ENCODE peak calls at places on chromosome 14, in ten cellular contexts. One of them, this sample, is unnamed.

GRCh38 chr14:36582011-36582873 is at the start of gene NKX2-8:
- DNase-seq in stomach: no peak
- DNase-seq in bronchial epithelial cell: no peak
- DNase-seq in choroid plexus epithelial cell: no peak
- DNase-seq in AG04450: no peak
- DNase-seq in tibial artery: no peak
- DNase-seq in GM12865: no peak
- DNase-seq in naive thymus-derived CD4-positive, alpha-beta T cell: no peak
- DNase-seq in astrocyte of the spinal cord: no peak
- DNase-seq in fibroblast of lung: no peak
- DNase-seq in this sample: no peak

GRCh38 chr14:69077841-69078240 is 75.1 kb downstream of the DCAF5 start:
- DNase-seq in stomach: no peak
- DNase-seq in bronchial epithelial cell: peak; percentile 92
- DNase-seq in choroid plexus epithelial cell: peak; percentile 90
- DNase-seq in AG04450: peak; percentile 53
- DNase-seq in tibial artery: no peak
- DNase-seq in GM12865: no peak
- DNase-seq in naive thymus-derived CD4-positive, alpha-beta T cell: no peak
- DNase-seq in astrocyte of the spinal cord: peak; percentile 86
- DNase-seq in fibroblast of lung: peak; percentile 65
- DNase-seq in this sample: peak; percentile 81

GRCh38 chr14:94051115-94051514 is 25.0 kb downstream of the OTUB2 start:
- DNase-seq in stomach: peak; percentile 45
- DNase-seq in bronchial epithelial cell: peak; percentile 31
- DNase-seq in choroid plexus epithelial cell: peak; percentile 68
- DNase-seq in AG04450: peak; percentile 15
- DNase-seq in tibial artery: peak; percentile 58
- DNase-seq in GM12865: no peak
- DNase-seq in naive thymus-derived CD4-positive, alpha-beta T cell: no peak
- DNase-seq in astrocyte of the spinal cord: peak; percentile 68
- DNase-seq in fibroblast of lung: peak; percentile 49
- DNase-seq in this sample: no peak

GRCh38 chr14:54366726-54367707 is 29.8 kb upstream of the CDKN3 start:
- DNase-seq in stomach: peak; percentile 42
- DNase-seq in bronchial epithelial cell: peak; percentile 33
- DNase-seq in choroid plexus epithelial cell: peak; percentile 89
- DNase-seq in AG04450: peak; percentile 32
- DNase-seq in tibial artery: no peak
- DNase-seq in GM12865: peak; percentile 58
- DNase-seq in naive thymus-derived CD4-positive, alpha-beta T cell: peak; percentile 46
- DNase-seq in astrocyte of the spinal cord: peak; percentile 73
- DNase-seq in fibroblast of lung: peak; percentile 70
- DNase-seq in this sample: no peak

GRCh38 chr14:98953544-98954346 is 318.3 kb downstream of the BCL11B start:
- DNase-seq in stomach: peak; percentile 52
- DNase-seq in bronchial epithelial cell: peak; percentile 80
- DNase-seq in choroid plexus epithelial cell: no peak
- DNase-seq in AG04450: no peak
- DNase-seq in tibial artery: peak; percentile 89
- DNase-seq in GM12865: no peak
- DNase-seq in naive thymus-derived CD4-positive, alpha-beta T cell: no peak
- DNase-seq in astrocyte of the spinal cord: peak; percentile 29
- DNase-seq in fibroblast of lung: peak; percentile 86
- DNase-seq in this sample: peak; percentile 72

GRCh38 chr14:68291820-68292219 is 472.2 kb downstream of the RAD51B start:
- DNase-seq in stomach: no peak
- DNase-seq in bronchial epithelial cell: no peak
- DNase-seq in choroid plexus epithelial cell: peak; percentile 23
- DNase-seq in AG04450: no peak
- DNase-seq in tibial artery: no peak
- DNase-seq in GM12865: no peak
- DNase-seq in naive thymus-derived CD4-positive, alpha-beta T cell: no peak
- DNase-seq in astrocyte of the spinal cord: no peak
- DNase-seq in fibroblast of lung: no peak
- DNase-seq in this sample: no peak

GRCh38 chr14:73386342-73386741 is 72.0 kb downstream of the NUMB start:
- DNase-seq in stomach: no peak
- DNase-seq in bronchial epithelial cell: no peak
- DNase-seq in choroid plexus epithelial cell: peak; percentile 35
- DNase-seq in AG04450: no peak
- DNase-seq in tibial artery: no peak
- DNase-seq in GM12865: no peak
- DNase-seq in naive thymus-derived CD4-positive, alpha-beta T cell: no peak
- DNase-seq in astrocyte of the spinal cord: peak; percentile 16
- DNase-seq in fibroblast of lung: peak; percentile 8
- DNase-seq in this sample: no peak

GRCh38 chr14:91830777-91831176 is 36.6 kb downstream of the TC2N start:
- DNase-seq in stomach: peak; percentile 68
- DNase-seq in bronchial epithelial cell: peak; percentile 26
- DNase-seq in choroid plexus epithelial cell: no peak
- DNase-seq in AG04450: no peak
- DNase-seq in tibial artery: no peak
- DNase-seq in GM12865: peak; percentile 76
- DNase-seq in naive thymus-derived CD4-positive, alpha-beta T cell: no peak
- DNase-seq in astrocyte of the spinal cord: no peak
- DNase-seq in fibroblast of lung: no peak
- DNase-seq in this sample: no peak

GRCh38 chr14:101564444-101564776 is 3.1 kb downstream of the DIO3 start:
- DNase-seq in stomach: no peak
- DNase-seq in bronchial epithelial cell: no peak
- DNase-seq in choroid plexus epithelial cell: no peak
- DNase-seq in AG04450: no peak
- DNase-seq in tibial artery: no peak
- DNase-seq in GM12865: no peak
- DNase-seq in naive thymus-derived CD4-positive, alpha-beta T cell: no peak
- DNase-seq in astrocyte of the spinal cord: no peak
- DNase-seq in fibroblast of lung: no peak
- DNase-seq in this sample: no peak

GRCh38 chr14:101562659-101563351 is 1.5 kb downstream of the DIO3 start:
- DNase-seq in stomach: no peak
- DNase-seq in bronchial epithelial cell: no peak
- DNase-seq in choroid plexus epithelial cell: no peak
- DNase-seq in AG04450: no peak
- DNase-seq in tibial artery: no peak
- DNase-seq in GM12865: no peak
- DNase-seq in naive thymus-derived CD4-positive, alpha-beta T cell: no peak
- DNase-seq in astrocyte of the spinal cord: no peak
- DNase-seq in fibroblast of lung: no peak
- DNase-seq in this sample: no peak

GRCh38 chr14:101563654-101564443 is 2.6 kb downstream of the DIO3 start:
- DNase-seq in stomach: no peak
- DNase-seq in bronchial epithelial cell: no peak
- DNase-seq in choroid plexus epithelial cell: no peak
- DNase-seq in AG04450: no peak
- DNase-seq in tibial artery: no peak
- DNase-seq in GM12865: no peak
- DNase-seq in naive thymus-derived CD4-positive, alpha-beta T cell: no peak
- DNase-seq in astrocyte of the spinal cord: no peak
- DNase-seq in fibroblast of lung: no peak
- DNase-seq in this sample: no peak

GRCh38 chr14:101561897-101562490 is 699 bp downstream of the DIO3 start:
- DNase-seq in stomach: no peak
- DNase-seq in bronchial epithelial cell: no peak
- DNase-seq in choroid plexus epithelial cell: no peak
- DNase-seq in AG04450: no peak
- DNase-seq in tibial artery: no peak
- DNase-seq in GM12865: no peak
- DNase-seq in naive thymus-derived CD4-positive, alpha-beta T cell: no peak
- DNase-seq in astrocyte of the spinal cord: no peak
- DNase-seq in fibroblast of lung: no peak
- DNase-seq in this sample: no peak

GRCh38 chr14:101563352-101563653 is 2.0 kb downstream of the DIO3 start:
- DNase-seq in stomach: no peak
- DNase-seq in bronchial epithelial cell: no peak
- DNase-seq in choroid plexus epithelial cell: no peak
- DNase-seq in AG04450: no peak
- DNase-seq in tibial artery: no peak
- DNase-seq in GM12865: no peak
- DNase-seq in naive thymus-derived CD4-positive, alpha-beta T cell: no peak
- DNase-seq in astrocyte of the spinal cord: no peak
- DNase-seq in fibroblast of lung: no peak
- DNase-seq in this sample: no peak
- H3K4me3 ChIP-seq in stomach: no peak overlapping the region
- H3K4me3 ChIP-seq in bronchial epithelial cell: no peak overlapping the region
- H3K4me3 ChIP-seq in choroid plexus epithelial cell: no peak overlapping the region
- H3K4me3 ChIP-seq in AG04450: no peak overlapping the region
- H3K4me3 ChIP-seq in tibial artery: no peak overlapping the region
- H3K4me3 ChIP-seq in GM12865: no peak overlapping the region
- H3K4me3 ChIP-seq in naive thymus-derived CD4-positive, alpha-beta T cell: no peak overlapping the region
- H3K4me3 ChIP-seq in astrocyte of the spinal cord: no peak overlapping the region
- H3K4me3 ChIP-seq in fibroblast of lung: no peak overlapping the region
- H3K4me3 ChIP-seq in this sample: no peak overlapping the region

GRCh38 chr14:65255583-65256443 is 153.5 kb upstream of the MAX start:
- DNase-seq in stomach: peak; percentile 86
- DNase-seq in bronchial epithelial cell: peak; percentile 84
- DNase-seq in choroid plexus epithelial cell: peak; percentile 48
- DNase-seq in AG04450: no peak
- DNase-seq in tibial artery: no peak
- DNase-seq in GM12865: peak; percentile 14
- DNase-seq in naive thymus-derived CD4-positive, alpha-beta T cell: no peak
- DNase-seq in astrocyte of the spinal cord: no peak
- DNase-seq in fibroblast of lung: no peak
- DNase-seq in this sample: no peak
- H3K4me3 ChIP-seq in stomach: no peak overlapping the region
- H3K4me3 ChIP-seq in bronchial epithelial cell: no peak overlapping the region
- H3K4me3 ChIP-seq in choroid plexus epithelial cell: no peak overlapping the region
- H3K4me3 ChIP-seq in AG04450: no peak overlapping the region
- H3K4me3 ChIP-seq in tibial artery: no peak overlapping the region
- H3K4me3 ChIP-seq in GM12865: no peak overlapping the region
- H3K4me3 ChIP-seq in naive thymus-derived CD4-positive, alpha-beta T cell: no peak overlapping the region
- H3K4me3 ChIP-seq in astrocyte of the spinal cord: no peak overlapping the region
- H3K4me3 ChIP-seq in fibroblast of lung: no peak overlapping the region
- H3K4me3 ChIP-seq in this sample: no peak overlapping the region

GRCh38 chr14:33950320-33951182 is at the start of gene EGLN3:
- DNase-seq in stomach: peak; percentile 94
- DNase-seq in bronchial epithelial cell: peak; percentile 75
- DNase-seq in choroid plexus epithelial cell: peak; percentile 50
- DNase-seq in AG04450: peak; percentile 3
- DNase-seq in tibial artery: peak; percentile 95
- DNase-seq in GM12865: peak; percentile 37
- DNase-seq in naive thymus-derived CD4-positive, alpha-beta T cell: no peak
- DNase-seq in astrocyte of the spinal cord: peak; percentile 75
- DNase-seq in fibroblast of lung: peak; percentile 60
- DNase-seq in this sample: no peak

GRCh38 chr14:33948143-33948962 is 2.5 kb downstream of the EGLN3 start:
- DNase-seq in stomach: no peak
- DNase-seq in bronchial epithelial cell: no peak
- DNase-seq in choroid plexus epithelial cell: no peak
- DNase-seq in AG04450: no peak
- DNase-seq in tibial artery: no peak
- DNase-seq in GM12865: no peak
- DNase-seq in naive thymus-derived CD4-positive, alpha-beta T cell: no peak
- DNase-seq in astrocyte of the spinal cord: no peak
- DNase-seq in fibroblast of lung: no peak
- DNase-seq in this sample: no peak

GRCh38 chr14:33951183-33951840 is 438 bp upstream of the EGLN3 start:
- DNase-seq in stomach: no peak
- DNase-seq in bronchial epithelial cell: peak; percentile 37
- DNase-seq in choroid plexus epithelial cell: no peak
- DNase-seq in AG04450: no peak
- DNase-seq in tibial artery: no peak
- DNase-seq in GM12865: no peak
- DNase-seq in naive thymus-derived CD4-positive, alpha-beta T cell: no peak
- DNase-seq in astrocyte of the spinal cord: no peak
- DNase-seq in fibroblast of lung: no peak
- DNase-seq in this sample: no peak

GRCh38 chr14:33946679-33947078 is 4.2 kb downstream of the EGLN3 start:
- DNase-seq in stomach: no peak
- DNase-seq in bronchial epithelial cell: no peak
- DNase-seq in choroid plexus epithelial cell: no peak
- DNase-seq in AG04450: no peak
- DNase-seq in tibial artery: no peak
- DNase-seq in GM12865: no peak
- DNase-seq in naive thymus-derived CD4-positive, alpha-beta T cell: no peak
- DNase-seq in astrocyte of the spinal cord: no peak
- DNase-seq in fibroblast of lung: no peak
- DNase-seq in this sample: no peak

DNA sequence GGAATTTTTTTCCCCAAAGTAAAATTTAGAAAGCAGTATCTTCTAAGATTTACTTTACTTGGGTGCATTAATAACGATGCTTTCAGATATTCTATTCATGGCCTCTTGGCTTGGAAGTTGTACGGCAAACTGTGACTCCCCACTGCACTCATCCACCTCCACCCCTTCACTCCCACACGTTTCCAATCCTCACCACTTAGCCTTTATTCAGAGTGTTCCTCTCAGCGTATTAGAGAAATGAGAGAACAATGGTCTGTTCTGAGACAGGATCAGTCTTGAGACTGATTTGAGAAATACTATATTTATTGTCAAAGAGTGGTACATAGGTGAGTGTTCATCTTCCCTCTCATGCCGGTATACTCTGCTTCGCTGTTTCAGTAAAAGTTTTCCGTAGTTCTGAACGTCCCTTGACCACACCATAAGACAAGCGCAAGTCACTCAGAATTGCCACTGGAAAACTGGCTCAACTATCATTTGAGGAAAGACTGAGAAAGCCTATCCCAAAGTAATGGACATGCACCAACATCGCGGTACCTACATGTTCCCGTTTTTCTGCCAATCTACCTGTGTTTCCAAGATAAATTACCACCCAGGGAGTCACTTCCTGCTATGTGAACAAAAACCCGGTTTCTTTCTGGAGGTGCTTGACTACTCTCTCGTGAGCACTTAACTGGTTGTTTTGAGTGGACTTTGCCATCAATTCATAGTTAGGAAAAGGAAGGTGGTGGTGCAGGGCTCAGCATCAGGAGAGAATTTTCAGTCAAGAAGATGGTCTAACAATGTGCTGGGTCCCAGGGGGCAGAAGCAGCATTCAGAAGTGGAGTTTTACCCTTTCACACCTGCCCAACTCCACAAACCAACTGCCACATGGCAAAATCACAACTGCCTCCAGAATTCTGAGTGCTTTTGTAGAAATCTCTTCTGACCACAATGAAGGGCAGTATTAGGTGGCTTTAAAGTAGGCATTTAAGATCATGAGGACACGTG is 1.5 kb downstream of the EGLN3 start:
- DNase-seq in stomach: no peak
- DNase-seq in bronchial epithelial cell: no peak
- DNase-seq in choroid plexus epithelial cell: no peak
- DNase-seq in AG04450: no peak
- DNase-seq in tibial artery: no peak
- DNase-seq in GM12865: no peak
- DNase-seq in naive thymus-derived CD4-positive, alpha-beta T cell: no peak
- DNase-seq in astrocyte of the spinal cord: no peak
- DNase-seq in fibroblast of lung: no peak
- DNase-seq in this sample: no peak
- H3K4me3 ChIP-seq in stomach: peak overlapping the region; percentile 78
- H3K4me3 ChIP-seq in bronchial epithelial cell: peak overlapping the region; percentile 95
- H3K4me3 ChIP-seq in choroid plexus epithelial cell: no peak overlapping the region
- H3K4me3 ChIP-seq in AG04450: no peak overlapping the region
- H3K4me3 ChIP-seq in tibial artery: peak overlapping the region; percentile 87
- H3K4me3 ChIP-seq in GM12865: no peak overlapping the region
- H3K4me3 ChIP-seq in naive thymus-derived CD4-positive, alpha-beta T cell: no peak overlapping the region
- H3K4me3 ChIP-seq in astrocyte of the spinal cord: no peak overlapping the region
- H3K4me3 ChIP-seq in fibroblast of lung: no peak overlapping the region
- H3K4me3 ChIP-seq in this sample: peak overlapping the region; percentile 61

GRCh38 chr14:77645520-77646230 is 29.2 kb upstream of the SPTLC2 start:
- DNase-seq in stomach: no peak
- DNase-seq in bronchial epithelial cell: no peak
- DNase-seq in choroid plexus epithelial cell: no peak
- DNase-seq in AG04450: no peak
- DNase-seq in tibial artery: no peak
- DNase-seq in GM12865: no peak
- DNase-seq in naive thymus-derived CD4-positive, alpha-beta T cell: no peak
- DNase-seq in astrocyte of the spinal cord: no peak
- DNase-seq in fibroblast of lung: no peak
- DNase-seq in this sample: no peak

GRCh38 chr14:77641534-77642341 is 25.3 kb upstream of the SPTLC2 start:
- DNase-seq in stomach: peak; percentile 82
- DNase-seq in bronchial epithelial cell: peak; percentile 49
- DNase-seq in choroid plexus epithelial cell: peak; percentile 82
- DNase-seq in AG04450: no peak
- DNase-seq in tibial artery: peak; percentile 90
- DNase-seq in GM12865: peak; percentile 81
- DNase-seq in naive thymus-derived CD4-positive, alpha-beta T cell: peak; percentile 65
- DNase-seq in astrocyte of the spinal cord: peak; percentile 53
- DNase-seq in fibroblast of lung: peak; percentile 71
- DNase-seq in this sample: no peak

GRCh38 chr14:77641207-77641533 is 24.7 kb upstream of the SPTLC2 start:
- DNase-seq in stomach: no peak
- DNase-seq in bronchial epithelial cell: no peak
- DNase-seq in choroid plexus epithelial cell: no peak
- DNase-seq in AG04450: no peak
- DNase-seq in tibial artery: no peak
- DNase-seq in GM12865: no peak
- DNase-seq in naive thymus-derived CD4-positive, alpha-beta T cell: no peak
- DNase-seq in astrocyte of the spinal cord: no peak
- DNase-seq in fibroblast of lung: no peak
- DNase-seq in this sample: no peak

GRCh38 chr14:77638738-77639137 is 22.3 kb upstream of the SPTLC2 start:
- DNase-seq in stomach: no peak
- DNase-seq in bronchial epithelial cell: peak; percentile 84
- DNase-seq in choroid plexus epithelial cell: peak; percentile 76
- DNase-seq in AG04450: peak; percentile 76
- DNase-seq in tibial artery: no peak
- DNase-seq in GM12865: no peak
- DNase-seq in naive thymus-derived CD4-positive, alpha-beta T cell: no peak
- DNase-seq in astrocyte of the spinal cord: peak; percentile 85
- DNase-seq in fibroblast of lung: peak; percentile 46
- DNase-seq in this sample: no peak

GRCh38 chr14:77642407-77642806 is 26.0 kb upstream of the SPTLC2 start:
- DNase-seq in stomach: no peak
- DNase-seq in bronchial epithelial cell: no peak
- DNase-seq in choroid plexus epithelial cell: no peak
- DNase-seq in AG04450: no peak
- DNase-seq in tibial artery: no peak
- DNase-seq in GM12865: no peak
- DNase-seq in naive thymus-derived CD4-positive, alpha-beta T cell: no peak
- DNase-seq in astrocyte of the spinal cord: no peak
- DNase-seq in fibroblast of lung: no peak
- DNase-seq in this sample: no peak
- H3K4me3 ChIP-seq in stomach: peak overlapping the region; percentile 37
- H3K4me3 ChIP-seq in bronchial epithelial cell: no peak overlapping the region
- H3K4me3 ChIP-seq in choroid plexus epithelial cell: peak overlapping the region; percentile 59
- H3K4me3 ChIP-seq in AG04450: peak overlapping the region; percentile 44
- H3K4me3 ChIP-seq in tibial artery: peak overlapping the region; percentile 55
- H3K4me3 ChIP-seq in GM12865: peak overlapping the region; percentile 79
- H3K4me3 ChIP-seq in naive thymus-derived CD4-positive, alpha-beta T cell: peak overlapping the region; percentile 84
- H3K4me3 ChIP-seq in astrocyte of the spinal cord: no peak overlapping the region
- H3K4me3 ChIP-seq in fibroblast of lung: peak overlapping the region; percentile 20
- H3K4me3 ChIP-seq in this sample: no peak overlapping the region